ENCODE peak calls at places on chromosomes 5 and 9, in nine cellular contexts. B is heart right ventricle; X is PC-9; A is stomach; E is OCI-LY7; C is HFF-Myc; M is GM10248; Y is A549; L is CD4-positive, alpha-beta T cell. K is an unnamed sample.

GRCh38 chr5:69032009-69032408 is 61.8 kb upstream of the SLC30A5 start:
- DNase-seq in C (no peak), A (no peak), L (no peak), M (no peak), B (no peak), E (peak; percentile 8), Y (peak; percentile 20), X (no peak), K (no peak)

GRCh38 chr9:134338394-134339182 is 12.3 kb downstream of the RXRA start:
- DNase-seq in C (no peak), L (no peak), A (peak; percentile 36), B (no peak), X (no peak), E (no peak), Y (no peak), M (no peak), K (no peak)

GRCh38 chr5:125043781-125044391 is 297.4 kb upstream of the ZNF608 start:
- DNase-seq in A (peak; percentile 32), L (no peak), C (peak; percentile 56), Y (peak; percentile 71), B (peak; percentile 67), X (peak; percentile 83), E (no peak), M (no peak), K (peak; percentile 43)

GRCh38 chr5:119409235-119409815 is 43.0 kb upstream of the HSD17B4 start:
- DNase-seq in L (no peak), M (no peak), E (peak; percentile 76), A (no peak), B (no peak), C (no peak), Y (peak; percentile 14), X (no peak), K (no peak)

GRCh38 chr5:157388148-157388547 is 71.9 kb upstream of the NIPAL4 start:
- DNase-seq in A (no peak), C (no peak), B (no peak), M (no peak), L (no peak), Y (no peak), X (peak; percentile 34), E (no peak), K (no peak)

GRCh38 chr9:113737414-113738271 is 138.5 kb upstream of the ZNF618 start:
- DNase-seq in Y (peak; percentile 70), B (no peak), E (peak; percentile 51), A (peak; percentile 63), M (peak; percentile 34), L (no peak), X (no peak), C (peak; percentile 37), K (no peak)

GRCh38 chr9:105063665-105064247 is 135.8 kb upstream of the ABCA1 start:
- DNase-seq in L (no peak), B (no peak), E (no peak), A (no peak), M (no peak), Y (peak; percentile 58), C (no peak), X (peak; percentile 71), K (peak; percentile 31)

GRCh38 chr9:132301521-132301920 is 53.3 kb downstream of the SETX start:
- DNase-seq in Y (no peak), M (no peak), X (no peak), B (no peak), E (no peak), C (no peak), L (no peak), A (no peak), K (no peak)

GRCh38 chr5:122751293-122751753 is 23.6 kb upstream of the SNX2 start:
- DNase-seq in E (no peak), Y (peak; percentile 44), C (no peak), M (no peak), L (no peak), X (peak; percentile 80), A (no peak), B (no peak), K (no peak)

GRCh38 chr5:57414857-57415256 is 67.8 kb downstream of the ACTBL2 start:
- DNase-seq in B (no peak), L (no peak), A (no peak), Y (no peak), M (no peak), E (no peak), X (no peak), C (no peak), K (no peak)

GRCh38 chr5:21919417-21920022 is 933.6 kb downstream of the CDH12 start:
- DNase-seq in M (peak; percentile 40), X (no peak), E (peak; percentile 45), A (no peak), L (no peak), Y (peak; percentile 48), C (peak; percentile 3), B (no peak), K (no peak)

GRCh38 chr5:72957337-72957736 is 1.5 kb downstream of the FCHO2 start:
- DNase-seq in C (no peak), Y (no peak), M (no peak), E (no peak), B (no peak), X (no peak), A (no peak), L (no peak), K (no peak)

GRCh38 chr5:72955143-72955767 is 586 bp upstream of the FCHO2 start:
- DNase-seq in B (peak; percentile 88), M (no peak), Y (no peak), C (no peak), A (peak; percentile 81), E (no peak), X (peak; percentile 68), L (peak; percentile 3), K (no peak)

GRCh38 chr5:72954389-72954788 is 1.5 kb upstream of the FCHO2 start:
- DNase-seq in C (no peak), Y (no peak), E (no peak), B (no peak), M (no peak), L (no peak), X (no peak), A (no peak), K (no peak)

GRCh38 chr5:72956324-72957140 is 691 bp downstream of the FCHO2 start:
- DNase-seq in X (peak; percentile 58), B (peak; percentile 50), Y (peak; percentile 59), C (no peak), A (peak; percentile 39), L (no peak), M (peak; percentile 52), E (peak; percentile 56), K (peak; percentile 25)

DNA sequence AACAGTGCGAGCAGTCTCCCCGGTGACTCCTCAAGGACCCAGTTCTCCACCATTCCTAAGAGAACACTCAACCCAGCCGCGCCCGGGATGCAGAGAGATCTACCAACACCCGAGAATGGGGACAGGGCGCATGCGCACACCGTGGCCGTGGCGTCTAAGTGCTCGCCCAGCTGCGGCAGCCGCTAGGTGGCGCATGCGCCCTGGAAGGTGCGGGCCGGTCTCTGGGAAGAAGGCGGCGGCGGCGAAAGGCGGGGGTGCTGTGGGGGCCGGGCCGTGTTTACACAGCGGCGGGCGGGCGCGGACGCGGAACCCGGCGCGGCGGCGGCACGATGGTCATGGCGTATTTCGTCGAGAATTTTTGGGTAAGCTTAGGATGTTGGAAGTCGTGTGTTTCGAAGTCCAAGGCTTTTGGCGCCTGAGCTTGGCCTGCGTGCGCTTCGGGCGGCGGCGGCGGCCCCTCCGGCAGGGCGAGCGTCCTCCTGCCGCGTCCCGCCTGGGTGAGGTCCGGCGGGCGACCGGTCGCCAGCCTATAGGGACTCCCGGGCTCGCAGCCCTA is at the start of gene FCHO2:
- DNase-seq in M (peak; percentile 97), B (peak; percentile 100), A (peak; percentile 100), E (peak; percentile 95), C (peak; percentile 86), Y (peak; percentile 97), L (peak; percentile 94), X (peak; percentile 95), K (peak; percentile 96)
- TF ChIP-seq CTCF in M (peak; percentile 92), B (peak; percentile 81), A (peak; percentile 88), E (peak; percentile 83), C (peak; percentile 76), Y (peak; percentile 79), L (peak; percentile 77), X (peak; percentile 84), K (peak; percentile 86)

GRCh38 chr9:38707885-38708640 is 11.9 kb downstream of the FAM240B start:
- DNase-seq in M (peak; percentile 32), B (no peak), Y (peak; percentile 57), A (no peak), E (peak; percentile 2), C (no peak), X (no peak), L (no peak), K (no peak)
- TF ChIP-seq CTCF in M (peak; percentile 28), B (no peak), Y (peak; percentile 39), A (peak; percentile 9), E (peak; percentile 45), C (peak; percentile 42), X (peak; percentile 35), L (no peak), K (no peak)

GRCh38 chr9:9352877-9353481 is 1259.8 kb downstream of the PTPRD start:
- DNase-seq in C (no peak), E (peak; percentile 4), L (no peak), X (no peak), M (no peak), B (no peak), A (no peak), Y (no peak), K (no peak)
- TF ChIP-seq CTCF in C (peak; percentile 40), E (peak; percentile 90), L (peak; percentile 6), X (peak; percentile 63), M (peak; percentile 48), B (peak; percentile 48), A (peak; percentile 12), Y (peak; percentile 36), K (no peak)

GRCh38 chr9:15469862-15470261 is 40.9 kb downstream of the PSIP1 start:
- DNase-seq in X (no peak), L (no peak), B (no peak), E (no peak), C (no peak), A (no peak), Y (no peak), M (no peak), K (no peak)

GRCh38 chr9:15468113-15468512 is 42.7 kb downstream of the PSIP1 start:
- DNase-seq in X (no peak), M (no peak), L (no peak), E (no peak), A (no peak), C (no peak), B (no peak), Y (no peak), K (no peak)

GRCh38 chr9:15469406-15469805 is 41.4 kb downstream of the PSIP1 start:
- DNase-seq in E (no peak), X (no peak), C (peak; percentile 1), A (no peak), B (no peak), Y (no peak), M (no peak), L (no peak), K (no peak)
- TF ChIP-seq CTCF in E (peak; percentile 41), X (no peak), C (no peak), A (no peak), B (no peak), Y (no peak), M (no peak), L (no peak), K (no peak)

GRCh38 chr5:133746834-133747233 is 134.5 kb upstream of the FSTL4 start:
- DNase-seq in Y (peak; percentile 51), B (no peak), X (no peak), A (no peak), M (no peak), E (peak; percentile 41), C (no peak), L (no peak), K (no peak)
- TF ChIP-seq CTCF in Y (no peak), B (no peak), X (peak; percentile 28), A (no peak), M (no peak), E (peak; percentile 77), C (peak; percentile 43), L (no peak), K (no peak)

K was measured in gastrocnemius medialis.